ENCODE peak calls at places on chromosomes 6 and 20, in seven cellular contexts. I is EL; J is T-helper 2 cell; G is RPMI7951; W is substantia nigra; Z is activated CD4-positive, alpha-beta T cell treated with anti-CD3 and anti-CD28 coated beads for 48 hours; R is NCI-H2081. L is an unnamed sample.

GRCh38 chr20:5918856-5919633 is 31.3 kb downstream of the TRMT6 start:
- DNase-seq in I (peak; percentile 65), J (peak; percentile 43), G (peak; percentile 83), W (no peak), Z (peak; percentile 17), R (no peak), L (no peak)

GRCh38 chr20:41179961-41180360 is 42.6 kb downstream of the PLCG1 start:
- DNase-seq in I (no peak), J (no peak), G (no peak), W (no peak), Z (no peak), R (no peak), L (no peak)

GRCh38 chr20:48597521-48598302 is 230.1 kb downstream of the PREX1 start:
- DNase-seq in I (no peak), J (no peak), G (no peak), W (no peak), Z (no peak), R (no peak), L (no peak)

GRCh38 chr6:7541175-7542064 is at the start of gene DSP:
- DNase-seq in I (peak; percentile 66), J (peak; percentile 24), G (no peak), W (no peak), Z (peak; percentile 45), R (peak; percentile 72), L (peak; percentile 88)

GRCh38 chr20:40908311-40908710 is 120.3 kb upstream of the TOP1 start:
- DNase-seq in I (no peak), J (no peak), G (no peak), W (no peak), Z (no peak), R (no peak), L (no peak)

GRCh38 chr6:150541587-150541986 is 58.1 kb upstream of the PLEKHG1 start:
- DNase-seq in I (no peak), J (no peak), G (no peak), W (no peak), Z (no peak), R (no peak), L (no peak)

GRCh38 chr20:51400051-51400926 is 142.2 kb downstream of the NFATC2 start:
- DNase-seq in I (no peak), J (peak; percentile 96), G (no peak), W (no peak), Z (peak; percentile 78), R (no peak), L (no peak)

GRCh38 chr6:108550256-108550655 is 10.5 kb upstream of the FOXO3 start:
- DNase-seq in I (no peak), J (no peak), G (no peak), W (no peak), Z (no peak), R (no peak), L (no peak)

GRCh38 chr6:156849806-156850205 is 72.6 kb downstream of the ARID1B start:
- DNase-seq in I (no peak), J (no peak), G (no peak), W (no peak), Z (no peak), R (no peak), L (no peak)

GRCh38 chr6:5782783-5783567 is 223.8 kb downstream of the NRN1 start:
- DNase-seq in I (no peak), J (no peak), G (no peak), W (no peak), Z (no peak), R (peak; percentile 68), L (no peak)

GRCh38 chr6:62345962-62346689 is 60.1 kb upstream of the KHDRBS2 start:
- DNase-seq in I (no peak), J (no peak), G (no peak), W (no peak), Z (no peak), R (no peak), L (no peak)

GRCh38 chr6:3697609-3698008 is 53.9 kb downstream of the PXDC1 start:
- DNase-seq in I (peak; percentile 89), J (no peak), G (peak; percentile 81), W (no peak), Z (no peak), R (no peak), L (no peak)

GRCh38 chr6:40722081-40722480 is 134.9 kb upstream of the LRFN2 start:
- DNase-seq in I (no peak), J (no peak), G (no peak), W (no peak), Z (no peak), R (no peak), L (no peak)

L was measured in NCI-H526 treated with DMSO at 0.1 percent for 48 hours.